ENCODE peak calls at places on chromosomes 11 and 22, in eight cellular contexts. I is K562, D is neuronal stem cell, K is mesenchymal stem cell, O is GM23248, W is GM12878, J is neural progenitor cell, X is hepatocyte. R is an unnamed sample.

GRCh38 chr22:46592390-46592872 is 27.8 kb upstream of the GRAMD4 start:
- DNase-seq in I (no peak), O (peak; percentile 89), D (no peak), W (no peak), J (peak; percentile 0), K (no peak), X (no peak), R (no peak)

GRCh38 chr11:1557904-1558831 is 13.9 kb downstream of the DUSP8 start:
- DNase-seq in W (no peak), X (peak; percentile 71), I (no peak), K (peak; percentile 53), O (peak; percentile 91), J (no peak), D (no peak), R (no peak)

GRCh38 chr11:13668957-13669521 is 571 bp downstream of the FAR1 start:
- DNase-seq in D (peak; percentile 17), O (peak; percentile 67), K (peak; percentile 54), W (no peak), I (peak; percentile 77), J (no peak), X (peak; percentile 55), R (no peak)

GRCh38 chr11:15327786-15328231 is 213.1 kb downstream of the INSC start:
- DNase-seq in K (peak; percentile 68), X (peak; percentile 84), I (peak; percentile 64), O (peak; percentile 35), W (no peak), D (peak; percentile 81), J (peak; percentile 88), R (peak; percentile 16)

GRCh38 chr11:72712168-72712721 is 38.0 kb upstream of the PDE2A start:
- DNase-seq in X (no peak), I (no peak), W (no peak), O (no peak), J (peak; percentile 56), K (peak; percentile 18), D (no peak), R (no peak)

GRCh38 chr22:20243545-20244249 is 24.4 kb downstream of the RTN4R start:
- DNase-seq in I (peak; percentile 89), K (peak; percentile 56), J (no peak), O (peak; percentile 81), D (no peak), W (no peak), X (peak; percentile 69), R (no peak)

GRCh38 chr22:39559456-39560105 is 11.0 kb upstream of the CACNA1I start:
- DNase-seq in X (peak; percentile 27), W (no peak), I (peak; percentile 79), J (peak; percentile 67), K (no peak), D (no peak), O (peak; percentile 50), R (no peak)

GRCh38 chr11:16262645-16262955 is 93.7 kb downstream of the SOX6 start:
- DNase-seq in O (no peak), D (no peak), I (no peak), X (no peak), J (no peak), K (no peak), W (no peak), R (no peak)

GRCh38 chr22:36871669-36872081 is 10.9 kb downstream of the NCF4 start:
- DNase-seq in I (no peak), K (no peak), D (no peak), W (no peak), X (peak; percentile 39), O (peak; percentile 41), J (peak; percentile 10), R (no peak)

GRCh38 chr11:74462631-74463030 is 4.7 kb downstream of the KCNE3 start:
- DNase-seq in D (no peak), I (no peak), W (no peak), K (no peak), J (no peak), O (no peak), X (no peak), R (no peak)

GRCh38 chr11:71322192-71322735 is 69.9 kb upstream of the SHANK2 start:
- DNase-seq in J (no peak), K (no peak), D (no peak), W (no peak), I (no peak), X (no peak), O (no peak), R (no peak)

DNA sequence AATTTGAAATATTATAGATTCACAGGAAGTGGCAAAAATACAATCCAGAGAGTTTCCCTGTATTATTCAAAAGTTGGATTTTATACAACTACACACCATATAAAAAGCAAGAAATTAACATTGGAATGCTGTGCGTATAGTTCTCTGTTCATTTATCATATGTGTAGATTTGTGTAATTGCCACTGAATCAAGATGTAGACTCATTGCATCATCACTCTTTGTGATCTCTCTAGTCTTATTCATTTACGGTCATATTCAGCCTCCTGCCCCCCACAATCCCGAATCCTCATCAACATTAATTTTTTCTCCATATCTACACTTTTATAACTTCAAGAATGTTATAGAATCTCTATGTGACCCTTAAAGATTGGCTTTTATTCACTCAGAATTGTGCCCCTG is 390.6 kb upstream of the B3GAT1 start:
- DNase-seq in J (no peak), D (no peak), I (no peak), K (no peak), O (no peak), W (no peak), X (no peak), R (no peak)
- H2AFZ ChIP-seq in J (no peak overlapping the region), D (peak overlapping the region; percentile 71), I (no peak overlapping the region), K (no peak overlapping the region), O (no peak overlapping the region), W (no peak overlapping the region), X (no peak overlapping the region), R (no peak overlapping the region)

GRCh38 chr11:114398303-114398920 is 1.9 kb downstream of the C11orf71 start:
- DNase-seq in W (no peak), O (no peak), D (no peak), K (peak; percentile 32), J (no peak), I (no peak), X (no peak), R (no peak)
- H2AFZ ChIP-seq in W (no peak overlapping the region), O (no peak overlapping the region), D (no peak overlapping the region), K (no peak overlapping the region), J (no peak overlapping the region), I (no peak overlapping the region), X (no peak overlapping the region), R (no peak overlapping the region)

DNA sequence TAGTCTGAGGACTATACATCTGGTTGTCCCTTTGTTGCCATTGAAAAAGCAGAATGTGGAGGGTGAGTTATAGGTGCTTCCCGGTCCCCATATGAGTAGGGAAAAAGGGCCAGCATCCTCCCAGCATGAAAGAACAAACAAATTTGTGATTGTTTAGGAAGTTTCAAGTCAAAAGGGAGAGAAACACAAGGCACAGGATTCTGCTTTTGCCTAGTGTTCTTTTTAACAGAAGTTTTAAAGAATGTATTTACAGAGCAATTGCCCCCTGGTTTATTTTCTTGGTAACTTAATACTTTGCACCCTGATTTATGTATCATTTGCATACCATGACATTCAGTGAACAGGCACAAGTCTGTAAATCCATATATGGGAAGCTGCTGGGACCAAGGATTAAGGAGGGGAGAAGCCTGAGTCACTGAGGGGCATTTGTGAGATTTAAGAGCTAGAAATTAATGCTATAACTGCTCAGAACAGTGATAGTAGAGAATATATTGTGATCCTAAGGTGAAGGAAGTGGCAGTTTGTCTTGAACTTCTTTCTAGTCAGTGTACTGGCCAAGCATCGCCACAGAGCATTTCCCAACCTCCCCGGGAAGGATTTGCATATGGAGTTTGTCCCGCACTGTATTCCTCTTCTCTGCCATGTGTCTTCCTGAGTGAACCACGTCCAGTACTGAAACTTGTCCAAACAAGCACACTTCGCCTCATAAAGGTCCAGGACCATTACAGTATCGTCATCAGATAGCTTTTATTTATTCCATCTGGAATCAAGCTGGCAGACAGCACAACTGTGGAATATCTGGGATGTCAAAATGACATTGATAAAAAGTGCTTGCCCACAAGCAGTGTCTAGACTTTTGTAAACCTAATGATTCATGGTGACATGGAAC is 103.0 kb downstream of the DBX1 start:
- DNase-seq in O (no peak), I (no peak), X (no peak), W (no peak), K (no peak), J (no peak), D (no peak), R (no peak)
- H2AFZ ChIP-seq in O (no peak overlapping the region), I (no peak overlapping the region), X (no peak overlapping the region), W (no peak overlapping the region), K (no peak overlapping the region), J (no peak overlapping the region), D (no peak overlapping the region), R (no peak overlapping the region)

GRCh38 chr11:117231637-117232021 is 244 bp downstream of the PCSK7 start:
- DNase-seq in X (no peak), D (no peak), W (no peak), O (no peak), J (peak; percentile 36), I (no peak), K (no peak), R (no peak)
- H2AFZ ChIP-seq in X (peak overlapping the region; percentile 100), D (peak overlapping the region; percentile 100), W (peak overlapping the region; percentile 88), O (peak overlapping the region; percentile 99), J (peak overlapping the region; percentile 100), I (peak overlapping the region; percentile 100), K (peak overlapping the region; percentile 49), R (no peak overlapping the region)

DNA sequence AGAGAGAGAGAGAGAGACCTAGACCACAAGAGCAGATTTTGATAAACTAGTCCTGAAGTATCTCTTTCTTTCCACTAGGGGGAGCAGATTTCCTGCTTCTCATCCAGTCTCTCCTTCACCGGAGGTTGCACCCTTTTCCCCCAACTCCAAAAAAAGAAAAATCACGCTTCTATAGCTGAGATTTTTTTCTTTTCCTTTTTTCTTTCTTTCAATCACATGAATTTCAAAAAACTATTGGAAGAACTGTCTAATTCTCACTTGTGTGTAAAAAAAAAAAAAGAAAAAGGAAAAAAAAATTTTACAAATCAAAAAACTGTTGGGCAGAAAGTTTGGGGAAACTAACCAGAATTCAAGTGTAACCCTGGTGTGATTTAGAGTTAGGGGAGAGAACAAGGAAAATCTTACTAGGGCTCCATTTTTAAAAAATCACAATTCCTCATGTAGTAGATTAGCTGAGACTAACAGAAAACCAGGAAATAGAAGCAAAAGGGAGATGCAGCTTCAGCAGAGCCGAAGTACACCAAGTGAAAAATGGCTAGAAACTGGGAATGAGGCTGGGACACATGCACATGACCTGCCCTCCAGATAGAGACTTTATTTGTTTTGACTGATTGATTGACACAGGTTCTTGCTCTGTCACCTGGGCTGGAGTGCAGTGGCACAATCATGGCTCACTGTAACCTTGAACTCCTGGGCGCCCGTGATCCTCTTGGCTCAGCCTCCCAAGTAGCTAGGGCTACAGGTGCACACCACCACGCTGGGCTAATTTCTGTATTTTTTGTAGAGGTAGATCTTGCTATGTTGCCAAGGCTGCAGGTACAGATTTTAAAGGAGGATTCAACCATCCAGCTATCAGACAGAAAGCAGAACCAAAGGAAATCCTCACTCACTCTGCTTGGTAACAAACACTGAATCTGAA is 27.1 kb downstream of the SDHD start:
- DNase-seq in D (peak; percentile 15), O (peak; percentile 80), K (peak; percentile 80), W (no peak), J (peak; percentile 58), I (peak; percentile 74), X (peak; percentile 65), R (peak; percentile 54)
- H2AFZ ChIP-seq in D (peak overlapping the region; percentile 53), O (peak overlapping the region; percentile 34), K (no peak overlapping the region), W (peak overlapping the region; percentile 39), J (no peak overlapping the region), I (no peak overlapping the region), X (peak overlapping the region; percentile 34), R (no peak overlapping the region)

DNA sequence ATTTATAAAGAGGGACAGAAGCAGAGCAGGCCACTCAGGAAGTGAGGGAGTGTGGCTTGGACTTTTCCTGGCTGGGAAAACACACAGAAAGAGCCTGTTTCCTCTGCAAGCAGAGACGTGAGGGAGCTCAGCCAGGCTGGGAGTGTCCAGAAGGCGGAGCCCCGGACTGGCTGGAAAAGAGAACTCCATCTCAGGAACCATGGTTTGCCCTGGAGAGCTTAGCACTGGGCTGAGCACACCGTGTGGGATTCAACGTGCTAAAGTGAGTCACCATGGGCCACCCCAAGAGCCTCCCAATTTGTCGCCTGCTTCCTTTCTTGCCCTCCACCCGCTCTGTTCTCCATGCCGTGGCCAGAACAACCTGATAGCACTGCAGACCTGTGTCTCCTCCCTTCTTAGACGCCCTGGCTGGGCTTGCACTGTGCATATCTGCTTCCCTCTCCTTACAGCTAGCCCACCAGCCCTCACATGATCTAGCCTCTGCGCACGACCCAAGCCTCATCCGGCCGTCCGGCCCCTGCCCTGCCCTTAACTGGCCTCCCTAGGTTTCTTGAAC is 51.8 kb downstream of the GALNT18 start:
- DNase-seq in X (peak; percentile 39), J (no peak), K (no peak), O (peak; percentile 50), W (no peak), I (no peak), D (no peak), R (no peak)
- H2AFZ ChIP-seq in X (no peak overlapping the region), J (peak overlapping the region; percentile 31), K (no peak overlapping the region), O (peak overlapping the region; percentile 68), W (no peak overlapping the region), I (no peak overlapping the region), D (no peak overlapping the region), R (no peak overlapping the region)

R was measured in HepG2.